ENCODE peak calls at places on chromosomes 12 and 14, in five cellular contexts. M, N, C, Y and P are unnamed samples.

GRCh38 chr12:107760817-107761501 is at the start of gene PRDM4:
- DNase-seq in M (peak; percentile 95), N (peak; percentile 65), C (peak; percentile 84), Y (peak; percentile 81), P (peak; percentile 97)

GRCh38 chr14:71183856-71184255 is 276.6 kb downstream of the PCNX1 start:
- DNase-seq in M (no peak), N (no peak), C (no peak), Y (no peak), P (no peak)

GRCh38 chr12:64681200-64682052 is 71.1 kb downstream of the RASSF3 start:
- DNase-seq in M (no peak), N (no peak), C (no peak), Y (no peak), P (no peak)

GRCh38 chr14:56357478-56357877 is 222.1 kb upstream of the TMEM260 start:
- DNase-seq in M (no peak), N (no peak), C (no peak), Y (no peak), P (no peak)

GRCh38 chr14:47262801-47263200 is 412.6 kb downstream of the MDGA2 start:
- DNase-seq in M (no peak), N (no peak), C (no peak), Y (no peak), P (no peak)

GRCh38 chr12:105315726-105316125 is 14.8 kb upstream of the C12orf75 start:
- DNase-seq in M (no peak), N (no peak), C (no peak), Y (no peak), P (no peak)

GRCh38 chr14:34933301-34933700 is 49.5 kb upstream of the SRP54 start:
- DNase-seq in M (no peak), N (no peak), C (no peak), Y (no peak), P (no peak)

GRCh38 chr14:77086017-77086727 is 11.9 kb upstream of the CIPC start:
- DNase-seq in M (no peak), N (no peak), C (peak; percentile 25), Y (no peak), P (no peak)

GRCh38 chr14:95547626-95548327 is 12.9 kb downstream of the GLRX5 start:
- DNase-seq in M (no peak), N (no peak), C (peak; percentile 92), Y (peak; percentile 36), P (no peak)

GRCh38 chr14:92352158-92352985 is 29.4 kb downstream of the SLC24A4 start:
- DNase-seq in M (peak; percentile 34), N (no peak), C (peak; percentile 13), Y (peak; percentile 10), P (peak; percentile 41)

GRCh38 chr14:104223101-104223809 is 84.9 kb downstream of the KIF26A start:
- DNase-seq in M (no peak), N (no peak), C (no peak), Y (no peak), P (peak; percentile 63)

GRCh38 chr12:51397670-51398069 is 6.5 kb upstream of the GALNT6 start:
- DNase-seq in M (no peak), N (no peak), C (no peak), Y (no peak), P (no peak)

GRCh38 chr12:31000751-31001150 is 72.9 kb upstream of the DDX11 start:
- DNase-seq in M (no peak), N (no peak), C (no peak), Y (no peak), P (no peak)

DNA sequence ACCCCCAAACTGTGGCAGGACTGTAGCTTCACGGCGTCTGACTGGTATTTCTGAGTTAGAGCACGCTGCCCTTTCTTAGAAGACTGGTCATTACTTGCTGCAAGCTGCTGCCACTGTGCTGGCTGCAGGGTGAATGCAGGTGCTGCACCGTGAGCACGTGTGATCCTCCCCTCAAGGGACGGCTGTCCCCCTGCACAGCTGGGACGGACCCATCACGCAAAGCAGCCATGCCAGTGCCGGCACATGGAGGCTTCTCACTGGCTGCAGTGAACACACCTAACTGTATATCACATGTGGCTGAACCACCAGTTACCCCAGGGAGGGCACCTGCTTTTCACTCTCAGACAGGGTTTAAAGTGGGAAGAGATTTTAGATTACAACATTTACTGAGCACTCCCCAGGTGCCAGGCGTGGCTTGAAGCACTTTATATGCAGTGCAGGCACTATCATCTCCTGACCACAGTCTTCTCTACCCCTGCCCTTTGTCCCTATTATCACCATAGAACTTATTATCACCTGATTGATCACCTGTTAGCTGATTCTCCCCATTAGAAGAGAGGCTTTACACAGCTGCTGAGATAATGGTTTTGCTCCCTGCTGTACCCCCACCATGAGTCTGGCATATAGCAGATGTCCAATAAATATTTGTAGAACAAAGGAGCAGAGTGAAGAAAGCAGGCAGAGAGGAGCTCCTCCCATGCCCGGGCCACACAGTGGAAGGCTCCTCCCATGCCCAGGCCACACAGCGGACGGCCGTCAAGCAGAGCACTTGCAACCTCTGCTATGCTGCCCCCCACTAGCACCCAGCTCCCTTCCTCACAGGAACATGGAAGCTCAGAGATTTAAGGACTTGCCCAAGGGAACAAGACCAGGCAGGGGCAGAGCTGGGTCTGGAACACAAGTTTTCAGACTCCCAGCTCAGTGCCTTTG is 25.9 kb downstream of the SLC25A47 start:
- DNase-seq in M (no peak), N (no peak), C (no peak), Y (no peak), P (no peak)
- TF ChIP-seq HDAC2 in M (no peak), N (no peak), C (no peak), Y (no peak), P (no peak)

DNA sequence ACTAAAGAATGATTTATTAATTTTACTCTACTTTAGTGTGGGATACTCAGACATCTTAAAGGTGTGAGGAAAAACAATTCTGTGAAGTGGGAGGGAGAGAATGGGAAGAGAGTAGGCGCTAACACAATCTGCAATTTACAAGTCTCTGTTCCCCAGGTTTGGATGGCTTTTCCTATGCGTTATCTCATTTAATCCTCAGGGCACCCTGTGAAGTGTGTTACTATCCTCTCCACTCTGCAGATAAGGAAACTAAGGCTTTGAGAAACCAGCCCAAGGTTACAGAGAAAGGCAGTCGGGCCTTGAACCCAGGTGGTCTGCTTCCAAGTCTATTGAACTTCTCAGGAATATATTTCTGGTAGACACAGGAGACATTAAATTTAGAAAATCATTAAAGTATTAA is 36.2 kb upstream of the TUBA1C start:
- DNase-seq in M (no peak), N (no peak), C (no peak), Y (no peak), P (no peak)
- TF ChIP-seq HDAC2 in M (no peak), N (no peak), C (no peak), Y (no peak), P (no peak)

GRCh38 chr14:68712703-68713370 is 80.0 kb downstream of the ZFP36L1 start:
- DNase-seq in M (no peak), N (no peak), C (no peak), Y (no peak), P (no peak)
- TF ChIP-seq HDAC2 in M (no peak), N (no peak), C (no peak), Y (no peak), P (no peak)

GRCh38 chr14:67461341-67461985 is 27.1 kb downstream of the TMEM229B start:
- DNase-seq in M (no peak), N (no peak), C (no peak), Y (no peak), P (no peak)

GRCh38 chr14:67456732-67457131 is 31.8 kb downstream of the TMEM229B start:
- DNase-seq in M (no peak), N (no peak), C (no peak), Y (no peak), P (no peak)

GRCh38 chr14:67459336-67459735 is 29.2 kb downstream of the TMEM229B start:
- DNase-seq in M (no peak), N (no peak), C (no peak), Y (no peak), P (no peak)

GRCh38 chr14:67453575-67454300 is 34.8 kb downstream of the TMEM229B start:
- DNase-seq in M (no peak), N (no peak), C (no peak), Y (no peak), P (no peak)

GRCh38 chr14:67457782-67458181 is 30.7 kb downstream of the TMEM229B start:
- DNase-seq in M (no peak), N (no peak), C (no peak), Y (peak; percentile 17), P (no peak)
- TF ChIP-seq HDAC2 in M (no peak), N (no peak), C (no peak), Y (no peak), P (no peak)

GRCh38 chr12:119231774-119232173 is 53.0 kb downstream of the HSPB8 start:
- DNase-seq in M (no peak), N (no peak), C (no peak), Y (no peak), P (no peak)

GRCh38 chr12:119229205-119229604 is 50.5 kb downstream of the HSPB8 start:
- DNase-seq in M (no peak), N (no peak), C (no peak), Y (no peak), P (peak; percentile 56)

GRCh38 chr12:119230804-119231203 is 52.1 kb downstream of the HSPB8 start:
- DNase-seq in M (no peak), N (no peak), C (no peak), Y (no peak), P (no peak)

GRCh38 chr12:119227292-119227691 is 48.6 kb downstream of the HSPB8 start:
- DNase-seq in M (no peak), N (no peak), C (no peak), Y (no peak), P (no peak)

GRCh38 chr12:119229837-119230236 is 51.1 kb downstream of the HSPB8 start:
- DNase-seq in M (peak; percentile 84), N (no peak), C (peak; percentile 55), Y (peak; percentile 34), P (peak; percentile 70)
- TF ChIP-seq HDAC2 in M (no peak), N (no peak), C (no peak), Y (no peak), P (no peak)

GRCh38 chr12:25054783-25055144 is 105.9 kb upstream of the BCAT1 start:
- DNase-seq in M (no peak), N (no peak), C (no peak), Y (no peak), P (peak; percentile 23)
- TF ChIP-seq HDAC2 in M (no peak), N (no peak), C (no peak), Y (no peak), P (no peak)